ENCODE peak calls at places on chromosomes 4 and X, in seven cellular contexts. L, N, G, A, S, J and W are unnamed samples.

GRCh38 chrX:3777416-3777815 is 64.0 kb upstream of the PRKX start:
- ATAC-seq in L (no peak), N (no peak), G (no peak), A (no peak), S (no peak), J (peak), W (peak)

GRCh38 chr4:184474261-184475095 is at the start of gene IRF2:
- ATAC-seq in L (peak), N (peak), G (peak), A (peak), S (peak), J (peak), W (peak)

GRCh38 chr4:148245015-148245414 is 197.2 kb downstream of the NR3C2 start:
- ATAC-seq in L (no peak), N (no peak), G (no peak), A (no peak), S (no peak), J (no peak), W (no peak)

GRCh38 chrX:40383969-40384368 is 196.8 kb upstream of the ATP6AP2 start:
- ATAC-seq in L (no peak), N (no peak), G (peak), A (no peak), S (no peak), J (no peak), W (no peak)

GRCh38 chrX:104565791-104566687 is at the start of gene IL1RAPL2:
- ATAC-seq in L (no peak), N (no peak), G (no peak), A (peak), S (peak), J (no peak), W (no peak)

GRCh38 chrX:71573591-71573990 is 4.6 kb upstream of the GCNA start:
- ATAC-seq in L (no peak), N (no peak), G (no peak), A (no peak), S (no peak), J (no peak), W (no peak)

GRCh38 chr4:75101906-75102888 is 169.3 kb downstream of the PARM1 start:
- ATAC-seq in L (no peak), N (no peak), G (no peak), A (no peak), S (no peak), J (no peak), W (no peak)

GRCh38 chr4:151407018-151407417 is 2.0 kb upstream of the FHIP1A start:
- ATAC-seq in L (no peak), N (no peak), G (no peak), A (no peak), S (no peak), J (no peak), W (no peak)

GRCh38 chr4:16116019-16116418 is 32.2 kb upstream of the PROM1 start:
- ATAC-seq in L (no peak), N (peak), G (no peak), A (no peak), S (peak), J (no peak), W (no peak)

GRCh38 chrX:72057331-72057730 is 74.4 kb downstream of the RTL5 start:
- ATAC-seq in L (no peak), N (peak), G (no peak), A (no peak), S (no peak), J (no peak), W (no peak)

GRCh38 chr4:92714640-92715039 is 410.9 kb downstream of the GRID2 start:
- ATAC-seq in L (no peak), N (no peak), G (no peak), A (no peak), S (no peak), J (no peak), W (no peak)

GRCh38 chr4:56979674-56980073 is 978 bp downstream of the POLR2B start:
- ATAC-seq in L (no peak), N (no peak), G (peak), A (peak), S (no peak), J (no peak), W (no peak)